ENCODE peak calls at places on chromosomes 6 and 20, in four cellular contexts. W is Caco-2, X is PC-9, N is ascending aorta. Y is an unnamed sample.

GRCh38 chr6:113588646-113589045 is 268.5 kb upstream of the MARCKS start:
- DNase-seq in W (no peak), X (no peak), N (no peak), Y (no peak)

GRCh38 chr20:5133998-5134397 is 7.2 kb downstream of the CDS2 start:
- DNase-seq in W (no peak), X (no peak), N (no peak), Y (no peak)

GRCh38 chr6:2430617-2431016 is 185.2 kb upstream of the GMDS start:
- DNase-seq in W (no peak), X (no peak), N (no peak), Y (no peak)

GRCh38 chr6:122610690-122611455 is 668 bp downstream of the PKIB start:
- DNase-seq in W (peak), X (peak), N (peak), Y (peak)

GRCh38 chr20:1844723-1845523 is 50.3 kb upstream of the SIRPA start:
- DNase-seq in W (no peak), X (no peak), N (peak), Y (no peak)

GRCh38 chr6:72856801-72857200 is 234.9 kb downstream of the KCNQ5 start:
- DNase-seq in W (no peak), X (no peak), N (no peak), Y (no peak)

GRCh38 chr6:39281312-39281980 is 32.8 kb downstream of the KCNK17 start:
- DNase-seq in W (no peak), X (no peak), N (no peak), Y (no peak)

GRCh38 chr20:41692479-41693135 is 74.4 kb upstream of the CHD6 start:
- DNase-seq in W (peak), X (peak), N (peak), Y (peak)

GRCh38 chr20:50646483-50646996 is 44.8 kb downstream of the RIPOR3 start:
- DNase-seq in W (no peak), X (no peak), N (no peak), Y (no peak)

GRCh38 chr6:36765943-36766648 is 68.5 kb downstream of the RAB44 start:
- DNase-seq in W (peak), X (peak), N (peak), Y (peak)

GRCh38 chr6:138063726-138064125 is 43.5 kb downstream of the PERP start:
- DNase-seq in W (no peak), X (no peak), N (no peak), Y (no peak)

GRCh38 chr6:116997496-116997895 is 120.5 kb downstream of the RFX6 start:
- DNase-seq in W (no peak), X (no peak), N (no peak), Y (no peak)

GRCh38 chr20:51449498-51450220 is 92.9 kb downstream of the NFATC2 start:
- DNase-seq in W (no peak), X (no peak), N (no peak), Y (no peak)

GRCh38 chr6:107674995-107675738 is 148.9 kb downstream of the SCML4 start:
- DNase-seq in W (peak), X (peak), N (peak), Y (peak)

GRCh38 chr6:31128093-31128676 is 7.9 kb upstream of the CDSN start:
- DNase-seq in W (peak), X (peak), N (peak), Y (peak)
- TF ChIP-seq CTCF in W (peak), X (peak), N (peak), Y (peak)

GRCh38 chr6:28353981-28354676 is 4.4 kb downstream of the ZKSCAN3 start:
- DNase-seq in W (no peak), X (peak), N (no peak), Y (peak)

GRCh38 chr6:28354688-28355554 is 5.2 kb downstream of the ZKSCAN3 start:
- DNase-seq in W (no peak), X (no peak), N (no peak), Y (no peak)

GRCh38 chr6:28356666-28357020 is 6.9 kb downstream of the ZKSCAN3 start:
- DNase-seq in W (no peak), X (no peak), N (no peak), Y (no peak)

GRCh38 chr6:28357036-28357435 is 7.3 kb downstream of the ZKSCAN3 start:
- DNase-seq in W (no peak), X (no peak), N (no peak), Y (no peak)

DNA sequence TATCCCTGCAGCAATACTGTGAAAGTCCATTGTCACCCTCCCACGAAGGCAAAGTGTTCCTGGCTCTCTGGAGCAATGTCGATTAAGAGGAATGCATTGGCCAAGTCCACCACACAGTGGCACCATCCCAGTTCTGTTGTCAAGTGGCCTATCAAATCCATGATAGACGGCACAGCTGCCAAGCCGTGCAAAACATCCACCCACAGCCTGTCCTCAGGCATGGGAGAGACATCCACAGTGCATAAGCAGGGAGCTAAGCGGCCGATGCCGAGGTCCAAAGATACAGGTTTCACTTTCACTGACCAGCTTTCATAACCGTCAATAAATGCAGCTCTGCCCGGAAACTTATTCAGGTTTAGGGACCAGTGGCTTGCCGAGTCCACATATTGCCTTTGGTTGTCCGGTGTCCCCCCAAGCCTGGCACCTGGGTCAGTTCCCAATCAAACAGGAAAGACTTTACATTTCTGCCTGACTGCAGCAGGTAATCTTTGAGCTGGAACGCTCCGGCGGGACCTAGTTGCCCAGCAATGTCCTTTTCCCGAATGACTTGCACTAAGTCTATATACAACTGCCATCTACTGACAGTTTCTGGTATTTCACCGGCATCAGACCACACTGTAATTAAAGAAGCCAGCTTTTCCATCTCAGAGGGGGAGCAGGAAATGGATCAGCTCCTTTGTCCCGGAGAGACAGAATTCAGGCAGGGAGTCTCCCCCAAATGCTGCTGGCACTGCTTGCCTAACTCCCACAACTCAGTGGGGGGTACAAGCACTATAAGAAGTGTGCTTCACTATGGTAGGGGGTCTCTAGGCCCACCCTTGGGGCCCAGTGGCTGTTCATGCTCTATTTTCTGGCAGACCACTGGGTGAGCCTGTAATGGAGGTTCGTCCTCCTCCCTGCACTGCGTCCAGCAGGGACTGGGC is 6.3 kb downstream of the ZKSCAN3 start:
- DNase-seq in W (peak), X (peak), N (peak), Y (peak)
- TF ChIP-seq CTCF in W (peak), X (peak), N (peak), Y (peak)

DNA sequence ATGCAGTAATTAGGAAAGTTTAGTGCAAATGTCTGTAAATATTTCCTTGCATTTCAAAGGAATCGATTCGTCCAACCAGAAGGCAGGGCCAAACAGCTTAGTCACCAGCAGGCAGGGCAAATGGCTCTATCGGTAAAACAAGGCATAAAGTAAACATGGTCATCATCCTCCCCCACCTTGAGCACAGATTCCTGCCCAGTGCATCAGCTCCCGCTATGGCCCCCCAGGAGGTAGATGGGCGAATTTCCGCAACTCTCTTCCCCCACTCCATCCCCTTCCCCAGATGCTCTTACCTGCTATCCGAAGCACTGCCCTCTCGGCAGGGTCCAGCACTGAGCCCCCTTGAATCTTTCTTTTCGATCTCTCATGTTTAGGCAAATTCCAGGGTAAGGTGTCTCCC is 103.8 kb upstream of the BEND6 start:
- DNase-seq in W (no peak), X (no peak), N (peak), Y (peak)
- TF ChIP-seq CTCF in W (no peak), X (no peak), N (no peak), Y (no peak)

DNA sequence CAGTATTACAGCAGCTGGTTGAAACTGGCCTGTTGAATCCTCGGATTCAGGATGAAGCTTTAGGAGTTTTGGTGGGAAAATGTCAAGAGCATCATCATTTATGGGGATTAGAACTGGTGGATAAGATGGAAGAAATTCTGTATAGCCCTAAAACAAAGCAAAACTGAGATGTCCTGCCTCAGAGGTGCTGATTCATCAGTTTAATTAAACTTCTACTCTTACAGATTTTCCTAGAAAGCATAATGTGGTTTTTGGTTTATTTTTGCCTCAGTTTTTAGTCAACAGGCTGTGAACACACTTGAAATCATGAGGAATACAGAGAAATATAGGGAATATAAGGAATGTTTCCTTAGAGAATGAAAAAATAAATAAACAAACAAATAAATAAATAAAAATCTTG is 228.7 kb upstream of the POU3F2 start:
- DNase-seq in W (no peak), X (no peak), N (no peak), Y (no peak)
- TF ChIP-seq CTCF in W (no peak), X (no peak), N (no peak), Y (no peak)

GRCh38 chr20:54468082-54468481 is 7.3 kb upstream of the DOK5 start:
- DNase-seq in W (no peak), X (no peak), N (no peak), Y (no peak)

GRCh38 chr20:54469293-54469692 is 6.1 kb upstream of the DOK5 start:
- DNase-seq in W (no peak), X (no peak), N (no peak), Y (no peak)

GRCh38 chr20:54464003-54464402 is 11.4 kb upstream of the DOK5 start:
- DNase-seq in W (no peak), X (no peak), N (no peak), Y (no peak)

GRCh38 chr20:54467622-54468021 is 7.8 kb upstream of the DOK5 start:
- DNase-seq in W (no peak), X (no peak), N (no peak), Y (no peak)

GRCh38 chr20:54466112-54466511 is 9.3 kb upstream of the DOK5 start:
- DNase-seq in W (no peak), X (no peak), N (no peak), Y (no peak)
- TF ChIP-seq CTCF in W (no peak), X (no peak), N (no peak), Y (no peak)

DNA sequence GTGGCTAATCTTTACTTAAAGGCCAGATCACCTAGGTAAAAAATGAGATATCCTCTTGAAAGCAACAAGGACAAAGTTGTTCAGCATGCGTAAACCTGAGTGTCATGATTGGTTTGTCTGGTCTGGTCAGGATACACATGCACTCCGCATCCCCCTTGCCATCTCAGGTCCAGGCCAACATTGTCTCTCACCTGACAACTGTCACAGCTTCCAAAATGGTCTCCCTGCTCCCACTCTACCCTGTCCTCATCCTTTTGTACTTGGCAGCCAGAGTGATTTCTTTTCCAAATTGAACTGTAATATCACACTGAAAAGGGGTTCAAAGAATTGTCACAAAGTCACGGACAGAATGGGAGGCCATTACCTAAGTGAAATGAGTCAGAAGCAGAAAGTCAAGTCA is 21.1 kb upstream of the APCDD1L start:
- DNase-seq in W (peak), X (no peak), N (no peak), Y (no peak)
- TF ChIP-seq CTCF in W (no peak), X (no peak), N (no peak), Y (no peak)

GRCh38 chr6:153503810-153504209 is 372.7 kb upstream of the RGS17 start:
- DNase-seq in W (no peak), X (no peak), N (no peak), Y (no peak)
- TF ChIP-seq CTCF in W (peak), X (no peak), N (no peak), Y (no peak)

GRCh38 chr20:44004306-44004915 is 89.8 kb downstream of the TOX2 start:
- DNase-seq in W (peak), X (no peak), N (no peak), Y (no peak)
- TF ChIP-seq CTCF in W (no peak), X (no peak), N (no peak), Y (peak)